ENCODE peak calls at places on chromosomes 11 and 22, in eight cellular contexts. W is NCI-H2081, Z is GM13977, E is AML-193, P is prostate gland, T is globus pallidus, D is IMR-90, O is GM04503. J is an unnamed sample.
A peak's percentile ranks its signal among the peaks of the same experiment; 100 is the strongest.

GRCh38 chr22:19631899-19632670 is 82.2 kb upstream of the SEPTIN5 start:
- DNase-seq in W (no peak), T (no peak), D (peak; percentile 27), O (no peak), Z (no peak), P (no peak), E (no peak), J (no peak)

GRCh38 chr11:116791002-116791812 is 472 bp downstream of the APOA5 start:
- DNase-seq in D (peak; percentile 55), O (no peak), W (peak; percentile 72), Z (peak; percentile 89), E (peak; percentile 55), T (peak; percentile 73), P (peak; percentile 58), J (peak; percentile 75)

GRCh38 chr22:41883400-41883799 is 31.5 kb downstream of the SHISA8 start:
- DNase-seq in T (no peak), Z (no peak), D (no peak), E (no peak), P (no peak), O (no peak), W (no peak), J (no peak)

GRCh38 chr11:130122141-130122575 is 37.4 kb upstream of the ST14 start:
- DNase-seq in Z (no peak), D (no peak), P (no peak), O (no peak), W (no peak), E (no peak), T (no peak), J (no peak)

GRCh38 chr11:90434858-90435257 is 212.0 kb upstream of the CHORDC1 start:
- DNase-seq in D (no peak), W (peak; percentile 4), Z (no peak), O (no peak), T (no peak), P (peak; percentile 20), E (peak; percentile 10), J (no peak)

GRCh38 chr11:132784441-132784840 is 747.9 kb downstream of the OPCML start:
- DNase-seq in Z (no peak), P (no peak), D (peak; percentile 67), T (no peak), E (no peak), O (no peak), W (no peak), J (no peak)

GRCh38 chr11:17432041-17432440 is 43.6 kb upstream of the KCNJ11 start:
- DNase-seq in O (no peak), Z (no peak), E (no peak), W (peak; percentile 12), P (no peak), T (no peak), D (no peak), J (no peak)

GRCh38 chr11:47171856-47172255 is 4.8 kb downstream of the ARFGAP2 start:
- DNase-seq in T (no peak), D (no peak), Z (no peak), E (no peak), W (no peak), P (no peak), O (no peak), J (no peak)

GRCh38 chr22:44407404-44408226 is 90.4 kb downstream of the RTL6 start:
- DNase-seq in Z (no peak), D (no peak), P (no peak), W (no peak), E (no peak), O (no peak), T (no peak), J (no peak)

GRCh38 chr22:22043296-22044078 is 60.9 kb upstream of the TOP3B start:
- DNase-seq in P (no peak), D (no peak), Z (peak; percentile 64), T (no peak), O (no peak), E (no peak), W (no peak), J (no peak)

GRCh38 chr11:1092919-1093318 is 18.2 kb downstream of the MUC2 start:
- DNase-seq in T (no peak), O (no peak), D (no peak), E (no peak), W (no peak), Z (no peak), P (no peak), J (no peak)

GRCh38 chr11:114280696-114281095 is 15.5 kb upstream of the NNMT start:
- DNase-seq in W (peak; percentile 90), Z (no peak), D (peak; percentile 85), T (no peak), O (no peak), E (peak; percentile 26), P (peak; percentile 56), J (no peak)

GRCh38 chr11:72813740-72814138 is 472 bp upstream of the ATG16L2 start:
- DNase-seq in D (peak; percentile 66), W (peak; percentile 73), O (no peak), Z (peak; percentile 88), T (peak; percentile 85), E (peak; percentile 74), P (peak; percentile 74), J (no peak)

GRCh38 chr11:23732026-23732425 is 764.8 kb upstream of the LUZP2 start:
- DNase-seq in E (no peak), Z (no peak), W (no peak), O (no peak), P (no peak), T (no peak), D (peak; percentile 65), J (no peak)

GRCh38 chr11:96141649-96142048 is 201.3 kb downstream of the MAML2 start:
- DNase-seq in E (no peak), P (no peak), Z (no peak), W (peak; percentile 33), T (no peak), D (no peak), O (no peak), J (no peak)

GRCh38 chr11:3637201-3637600 is 4.6 kb downstream of the ART5 start:
- DNase-seq in Z (no peak), W (no peak), E (no peak), D (no peak), T (no peak), O (no peak), P (no peak), J (no peak)

GRCh38 chr22:45007247-45007945 is 2.4 kb downstream of the PHF21B start:
- DNase-seq in Z (peak; percentile 66), P (peak; percentile 67), W (no peak), O (no peak), D (peak; percentile 27), E (no peak), T (peak; percentile 46), J (no peak)

GRCh38 chr11:15931497-15931896 is 424.8 kb downstream of the SOX6 start:
- DNase-seq in W (no peak), Z (no peak), D (no peak), E (no peak), O (no peak), P (no peak), T (no peak), J (no peak)

GRCh38 chr11:132992838-132993680 is 539.2 kb downstream of the OPCML start:
- DNase-seq in T (peak; percentile 49), P (no peak), E (no peak), O (no peak), W (peak; percentile 48), D (peak; percentile 4), Z (no peak), J (no peak)

GRCh38 chr11:123218451-123218850 is 23.4 kb upstream of the CLMP start:
- DNase-seq in E (no peak), T (no peak), Z (no peak), O (no peak), D (peak; percentile 44), W (no peak), P (no peak), J (no peak)

GRCh38 chr11:117950999-117951961 is 22.1 kb upstream of the TMPRSS13 start:
- DNase-seq in E (no peak), O (no peak), T (no peak), Z (no peak), P (no peak), D (no peak), W (no peak), J (peak; percentile 52)

GRCh38 chr11:2108675-2109481 is 30.3 kb downstream of the IGF2 start:
- DNase-seq in D (no peak), O (no peak), Z (no peak), P (no peak), W (no peak), E (no peak), T (no peak), J (no peak)

GRCh38 chr22:23260645-23261581 is 80.6 kb downstream of the BCR start:
- DNase-seq in O (no peak), Z (no peak), D (no peak), E (no peak), T (no peak), P (no peak), W (no peak), J (no peak)

GRCh38 chr11:57260937-57261783 is 24.1 kb upstream of the APLNR start:
- DNase-seq in T (no peak), O (no peak), W (no peak), P (no peak), D (no peak), E (no peak), Z (no peak), J (no peak)

GRCh38 chr11:23233075-23233474 is 372.8 kb upstream of the CCDC179 start:
- DNase-seq in T (no peak), P (no peak), W (no peak), O (peak; percentile 87), E (no peak), Z (no peak), D (peak; percentile 76), J (no peak)

GRCh38 chr22:31923166-31923565 is 21.2 kb upstream of the YWHAH start:
- DNase-seq in E (no peak), W (no peak), D (no peak), P (no peak), O (no peak), Z (no peak), T (peak; percentile 64), J (no peak)

GRCh38 chr11:61004037-61004641 is 32.7 kb downstream of the CD6 start:
- DNase-seq in T (no peak), P (no peak), W (peak; percentile 41), E (no peak), Z (no peak), O (no peak), D (peak; percentile 13), J (no peak)

GRCh38 chr11:108985611-108986279 is 320.9 kb downstream of the DDX10 start:
- DNase-seq in P (no peak), W (no peak), T (no peak), Z (no peak), O (peak; percentile 20), E (no peak), D (peak; percentile 82), J (no peak)

GRCh38 chr22:38554281-38554680 is 15.7 kb downstream of the DMC1 start:
- DNase-seq in O (peak; percentile 83), P (no peak), W (no peak), Z (no peak), D (peak; percentile 83), E (no peak), T (no peak), J (no peak)

GRCh38 chr22:37103696-37104452 is 5.6 kb downstream of the TMPRSS6 start:
- DNase-seq in W (no peak), D (no peak), T (no peak), Z (no peak), O (no peak), E (no peak), P (no peak), J (no peak)

GRCh38 chr11:69962152-69962551 is 116.0 kb upstream of the ANO1 start:
- DNase-seq in W (no peak), P (no peak), Z (no peak), D (peak; percentile 42), O (no peak), E (no peak), T (no peak), J (no peak)

GRCh38 chr11:59284773-59285129 is 72.0 kb upstream of the MPEG1 start:
- DNase-seq in T (no peak), W (no peak), Z (no peak), O (no peak), E (no peak), D (no peak), P (no peak), J (no peak)

GRCh38 chr22:48758905-48759875 is 1068.5 kb downstream of the BRD1 start:
- DNase-seq in Z (peak; percentile 6), E (no peak), P (no peak), W (no peak), O (no peak), D (no peak), T (no peak), J (no peak)

GRCh38 chr11:75035911-75036536 is 47.3 kb downstream of the NEU3 start:
- DNase-seq in D (no peak), W (no peak), P (no peak), O (no peak), Z (no peak), T (no peak), E (no peak), J (no peak)

J was measured in effector memory CD8-positive, alpha-beta T cell.